ENCODE peak calls at places on chromosomes 1 and 21, in six cellular contexts. J, R, W, K, X and D are unnamed samples.

GRCh38 chr21:28794341-28794970 is 198.2 kb downstream of the LTN1 start:
- DNase-seq in J (no peak), R (no peak), W (no peak), K (peak), X (no peak), D (no peak)

GRCh38 chr1:48469616-48470500 is 2.1 kb downstream of the SPATA6 start:
- DNase-seq in J (peak), R (peak), W (no peak), K (peak), X (no peak), D (no peak)

GRCh38 chr1:7975212-7975865 is 13.8 kb downstream of the PARK7 start:
- DNase-seq in J (peak), R (peak), W (peak), K (peak), X (peak), D (peak)

GRCh38 chr1:182357177-182357576 is 34.4 kb downstream of the GLUL start:
- DNase-seq in J (no peak), R (no peak), W (no peak), K (no peak), X (peak), D (peak)

GRCh38 chr1:59502009-59502691 is 205.3 kb downstream of the FGGY start:
- DNase-seq in J (no peak), R (no peak), W (no peak), K (no peak), X (no peak), D (no peak)

GRCh38 chr1:68459091-68459490 is 9.3 kb upstream of the RPE65 start:
- DNase-seq in J (no peak), R (no peak), W (no peak), K (no peak), X (no peak), D (no peak)

GRCh38 chr1:245679796-245680195 is 525.0 kb downstream of the KIF26B start:
- DNase-seq in J (no peak), R (no peak), W (no peak), K (no peak), X (no peak), D (peak)

GRCh38 chr1:66563094-66563800 is 29.3 kb downstream of the SGIP1 start:
- DNase-seq in J (peak), R (peak), W (no peak), K (no peak), X (no peak), D (no peak)

GRCh38 chr1:92989253-92989652 is 28.0 kb upstream of the DIPK1A start:
- DNase-seq in J (no peak), R (no peak), W (no peak), K (no peak), X (no peak), D (no peak)

GRCh38 chr1:201706109-201706508 is 122.8 kb upstream of the IPO9 start:
- DNase-seq in J (no peak), R (no peak), W (no peak), K (no peak), X (no peak), D (no peak)

GRCh38 chr1:31007462-31007991 is 58.0 kb downstream of the PUM1 start:
- DNase-seq in J (peak), R (peak), W (no peak), K (peak), X (no peak), D (no peak)

GRCh38 chr1:43048601-43049011 is 89.9 kb upstream of the SLC2A1 start:
- DNase-seq in J (no peak), R (peak), W (no peak), K (peak), X (no peak), D (no peak)

GRCh38 chr1:150144606-150145005 is 5.1 kb upstream of the PLEKHO1 start:
- DNase-seq in J (no peak), R (no peak), W (peak), K (no peak), X (no peak), D (no peak)

GRCh38 chr21:35779690-35780570 is 280.4 kb downstream of the SETD4 start:
- DNase-seq in J (peak), R (peak), W (no peak), K (no peak), X (no peak), D (no peak)

GRCh38 chr1:45787905-45788304 is 15.5 kb upstream of the MAST2 start:
- DNase-seq in J (no peak), R (no peak), W (no peak), K (no peak), X (no peak), D (no peak)

GRCh38 chr1:240465531-240465940 is 146.4 kb downstream of the GREM2 start:
- DNase-seq in J (peak), R (peak), W (no peak), K (no peak), X (peak), D (peak)

GRCh38 chr1:10635385-10635896 is 160.7 kb downstream of the PEX14 start:
- DNase-seq in J (peak), R (no peak), W (no peak), K (peak), X (no peak), D (no peak)

GRCh38 chr1:32972814-32973428 is 8.3 kb upstream of the RNF19B start:
- DNase-seq in J (peak), R (peak), W (peak), K (peak), X (peak), D (peak)

GRCh38 chr1:8276173-8276914 is 41.6 kb upstream of the SLC45A1 start:
- DNase-seq in J (no peak), R (peak), W (no peak), K (no peak), X (no peak), D (no peak)

GRCh38 chr1:15598436-15598835 is 13.6 kb upstream of the AGMAT start:
- DNase-seq in J (no peak), R (no peak), W (no peak), K (no peak), X (no peak), D (no peak)

GRCh38 chr1:11364170-11364569 is 91.2 kb downstream of the UBIAD1 start:
- DNase-seq in J (no peak), R (no peak), W (no peak), K (no peak), X (no peak), D (no peak)

GRCh38 chr21:31873696-31874599 is 1.1 kb downstream of the HUNK start:
- DNase-seq in J (peak), R (peak), W (peak), K (no peak), X (peak), D (peak)

GRCh38 chr21:28675265-28676041 is 317.2 kb downstream of the LTN1 start:
- DNase-seq in J (no peak), R (peak), W (no peak), K (no peak), X (no peak), D (no peak)

GRCh38 chr1:145863272-145863671 is 4.4 kb upstream of the PIAS3 start:
- DNase-seq in J (no peak), R (no peak), W (no peak), K (no peak), X (no peak), D (no peak)

GRCh38 chr1:114352797-114353196 is 158.2 kb downstream of the TRIM33 start:
- DNase-seq in J (no peak), R (no peak), W (peak), K (no peak), X (no peak), D (no peak)

GRCh38 chr1:88973520-88974137 is 18.8 kb downstream of the KYAT3 start:
- DNase-seq in J (peak), R (peak), W (no peak), K (no peak), X (no peak), D (no peak)

GRCh38 chr1:56644941-56645662 is at the start of gene PRKAA2:
- DNase-seq in J (peak), R (peak), W (peak), K (peak), X (peak), D (peak)

GRCh38 chr1:100538935-100539835 is 1.2 kb downstream of the GPR88 start:
- DNase-seq in J (peak), R (no peak), W (peak), K (no peak), X (peak), D (peak)

GRCh38 chr1:36523230-36523495 is 40.5 kb upstream of the CSF3R start:
- DNase-seq in J (no peak), R (no peak), W (no peak), K (no peak), X (no peak), D (no peak)

GRCh38 chr1:241972703-241973375 is 15.3 kb downstream of the BECN2 start:
- DNase-seq in J (no peak), R (peak), W (no peak), K (peak), X (peak), D (peak)

GRCh38 chr1:111733183-111733995 is 5.8 kb downstream of the INKA2 start:
- DNase-seq in J (peak), R (peak), W (peak), K (peak), X (no peak), D (no peak)

GRCh38 chr1:19814681-19815503 is at the start of gene RNF186:
- DNase-seq in J (no peak), R (no peak), W (no peak), K (peak), X (no peak), D (no peak)

GRCh38 chr1:161499099-161500078 is 5.9 kb upstream of the FCGR2A start:
- DNase-seq in J (no peak), R (no peak), W (no peak), K (no peak), X (no peak), D (no peak)
- H3K14ac ChIP-seq in J (no peak), R (no peak), W (no peak), K (no peak), X (no peak), D (no peak)

GRCh38 chr1:227092054-227092453 is 152.0 kb downstream of the COQ8A start:
- DNase-seq in J (peak), R (no peak), W (no peak), K (no peak), X (no peak), D (no peak)
- H3K14ac ChIP-seq in J (no peak), R (no peak), W (no peak), K (no peak), X (no peak), D (no peak)

DNA sequence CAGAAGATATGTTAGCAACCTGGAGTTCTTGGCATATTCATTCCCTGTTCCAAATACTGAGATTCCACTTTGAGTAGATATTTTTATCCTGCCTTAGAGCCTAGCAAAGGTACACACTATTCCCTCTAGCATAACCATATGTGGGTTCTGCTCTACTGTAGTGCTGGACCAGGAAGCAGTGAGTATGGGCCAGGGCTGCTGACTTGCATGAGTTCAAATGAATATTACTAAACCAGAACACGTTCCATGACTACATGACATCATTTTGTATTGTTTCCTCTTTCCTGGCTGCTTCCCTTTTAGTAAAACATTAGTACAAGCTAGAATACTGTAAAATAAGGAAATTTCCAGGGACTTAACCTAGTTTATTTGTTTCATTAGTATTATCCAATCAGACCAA is 41.1 kb downstream of the TNFSF18 start:
- DNase-seq in J (no peak), R (no peak), W (no peak), K (no peak), X (no peak), D (no peak)
- H3K14ac ChIP-seq in J (no peak), R (no peak), W (no peak), K (no peak), X (no peak), D (no peak)

GRCh38 chr1:235595079-235595478 is 54.5 kb downstream of the GNG4 start:
- DNase-seq in J (no peak), R (no peak), W (no peak), K (no peak), X (no peak), D (no peak)

GRCh38 chr1:235601087-235601486 is 48.5 kb downstream of the GNG4 start:
- DNase-seq in J (no peak), R (no peak), W (peak), K (no peak), X (no peak), D (peak)

GRCh38 chr1:235599536-235599935 is 50.0 kb downstream of the GNG4 start:
- DNase-seq in J (no peak), R (no peak), W (no peak), K (no peak), X (no peak), D (no peak)

DNA sequence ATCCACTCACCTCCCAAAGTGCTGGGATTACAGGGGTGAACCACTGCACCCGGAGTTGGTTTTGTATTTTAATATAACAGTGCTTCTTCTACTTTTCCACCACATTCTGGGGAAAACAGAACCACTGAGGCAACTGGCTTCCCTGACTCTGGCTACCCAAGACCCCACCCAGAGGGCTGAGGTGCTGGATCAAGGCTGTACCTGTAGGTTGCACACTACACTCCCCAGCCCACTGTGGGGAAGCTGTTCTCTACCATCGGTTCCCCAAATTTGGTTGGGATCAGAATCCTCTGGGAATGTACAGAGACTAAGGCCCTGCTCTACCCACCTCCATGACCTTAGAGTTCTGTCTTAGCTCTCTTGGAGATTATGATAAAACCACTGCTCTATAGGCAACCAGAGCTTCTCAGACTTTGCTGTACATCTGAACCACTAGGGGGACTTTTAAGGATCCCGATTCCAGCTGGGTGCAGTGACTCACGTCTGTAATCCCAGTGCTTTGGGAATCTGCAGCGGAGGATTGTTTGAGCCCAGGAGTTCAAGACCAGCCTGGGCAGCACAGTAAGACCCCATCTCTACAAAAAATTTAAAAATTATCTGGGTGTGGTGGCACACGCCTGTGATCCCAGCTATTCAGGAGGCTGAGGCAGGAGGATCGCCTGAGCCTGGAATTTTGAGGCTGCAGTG is 51.6 kb downstream of the GNG4 start:
- DNase-seq in J (peak), R (peak), W (no peak), K (peak), X (no peak), D (no peak)
- H3K14ac ChIP-seq in J (no peak), R (no peak), W (no peak), K (no peak), X (no peak), D (no peak)

GRCh38 chr1:208179303-208179702 is 64.9 kb downstream of the PLXNA2 start:
- DNase-seq in J (no peak), R (no peak), W (no peak), K (peak), X (no peak), D (no peak)

GRCh38 chr1:208178091-208178529 is 66.1 kb downstream of the PLXNA2 start:
- DNase-seq in J (no peak), R (no peak), W (no peak), K (no peak), X (no peak), D (no peak)

GRCh38 chr1:208176654-208177053 is 67.5 kb downstream of the PLXNA2 start:
- DNase-seq in J (no peak), R (no peak), W (no peak), K (no peak), X (no peak), D (no peak)

GRCh38 chr1:208175508-208175895 is 68.7 kb downstream of the PLXNA2 start:
- DNase-seq in J (no peak), R (no peak), W (no peak), K (no peak), X (no peak), D (no peak)

GRCh38 chr1:208177656-208178055 is 66.5 kb downstream of the PLXNA2 start:
- DNase-seq in J (no peak), R (no peak), W (no peak), K (no peak), X (no peak), D (peak)
- H3K14ac ChIP-seq in J (no peak), R (no peak), W (no peak), K (no peak), X (no peak), D (no peak)